ENCODE peak calls at places on chromosome 9, in nine cellular contexts. C is heart left ventricle; I is effector CD8-positive, alpha-beta T cell; T is M059J; W is hepatocyte; E is posterior vena cava; S is G401; Z is progenitor cell of endocrine pancreas; L is Kasumi-1. R is an unnamed sample.

GRCh38 chr9:36137392-36138004 is 965 bp downstream of the GLIPR2 start:
- DNase-seq in T (peak; percentile 22), C (peak; percentile 55), E (peak; percentile 84), L (no peak), W (no peak), S (peak; percentile 85), Z (no peak), I (no peak), R (peak; percentile 31)

GRCh38 chr9:68678430-68678829 is 26.6 kb upstream of the PIP5K1B start:
- DNase-seq in Z (no peak), S (peak; percentile 25), L (no peak), I (no peak), E (no peak), T (no peak), C (no peak), W (peak; percentile 66), R (no peak)

GRCh38 chr9:103789686-103790085 is 304.4 kb upstream of the SMC2 start:
- DNase-seq in E (no peak), C (no peak), Z (no peak), W (peak; percentile 10), T (peak; percentile 10), I (no peak), L (peak; percentile 50), S (no peak), R (no peak)

GRCh38 chr9:93186151-93186715 is 2.3 kb downstream of the WNK2 start:
- DNase-seq in L (no peak), E (no peak), T (no peak), S (peak; percentile 40), C (no peak), W (no peak), Z (no peak), I (no peak), R (no peak)

GRCh38 chr9:2494571-2494970 is 127.0 kb upstream of the VLDLR start:
- DNase-seq in S (no peak), Z (no peak), T (peak; percentile 77), L (no peak), W (peak; percentile 25), E (no peak), I (no peak), C (no peak), R (no peak)

GRCh38 chr9:124830593-124830992 is 22.7 kb upstream of the WDR38 start:
- DNase-seq in S (no peak), W (no peak), I (no peak), L (no peak), Z (no peak), E (no peak), C (no peak), T (no peak), R (no peak)

GRCh38 chr9:70634696-70635095 is 220.2 kb upstream of the KLF9 start:
- DNase-seq in S (peak; percentile 81), Z (no peak), C (no peak), L (no peak), W (no peak), T (no peak), I (no peak), E (no peak), R (no peak)

GRCh38 chr9:23551171-23551795 is 274.8 kb downstream of the ELAVL2 start:
- DNase-seq in Z (no peak), I (no peak), S (peak; percentile 46), L (no peak), W (no peak), E (no peak), C (no peak), T (no peak), R (no peak)

GRCh38 chr9:36132081-36132480 is 4.5 kb upstream of the GLIPR2 start:
- DNase-seq in I (no peak), Z (no peak), E (no peak), L (no peak), S (no peak), C (no peak), W (no peak), T (no peak), R (no peak)

GRCh38 chr9:6247266-6247665 is 31.7 kb downstream of the IL33 start:
- DNase-seq in T (peak; percentile 78), I (no peak), S (no peak), C (no peak), W (no peak), Z (no peak), L (no peak), E (no peak), R (no peak)

GRCh38 chr9:19416143-19416542 is 7.3 kb downstream of the ACER2 start:
- DNase-seq in S (no peak), E (no peak), T (no peak), W (no peak), Z (no peak), L (no peak), I (no peak), C (no peak), R (no peak)

GRCh38 chr9:97077465-97078295 is 38.7 kb upstream of the CTSV start:
- DNase-seq in T (no peak), L (no peak), W (no peak), E (no peak), I (no peak), Z (no peak), S (no peak), C (no peak), R (no peak)

GRCh38 chr9:134959971-134960310 is 42.2 kb upstream of the FCN1 start:
- DNase-seq in L (no peak), E (peak; percentile 56), T (no peak), Z (no peak), W (no peak), C (no peak), S (no peak), I (no peak), R (no peak)

GRCh38 chr9:121889990-121890563 is 203.0 kb downstream of the TTLL11 start:
- DNase-seq in L (no peak), Z (no peak), E (no peak), T (peak; percentile 73), C (peak; percentile 34), W (no peak), I (no peak), S (no peak), R (no peak)

GRCh38 chr9:12698986-12699385 is 5.8 kb downstream of the TYRP1 start:
- DNase-seq in W (peak; percentile 11), T (no peak), L (no peak), E (no peak), S (no peak), I (no peak), C (no peak), Z (no peak), R (no peak)

GRCh38 chr9:104921067-104921741 is 6.8 kb downstream of the ABCA1 start:
- DNase-seq in C (no peak), Z (no peak), T (no peak), S (no peak), W (no peak), E (no peak), L (no peak), I (no peak), R (no peak)

GRCh38 chr9:130997925-130998595 is 10.9 kb upstream of the LAMC3 start:
- DNase-seq in Z (peak; percentile 81), L (peak; percentile 66), W (peak; percentile 79), I (peak; percentile 9), C (peak; percentile 70), T (peak; percentile 73), S (peak; percentile 31), E (peak; percentile 89), R (peak; percentile 79)

GRCh38 chr9:81687521-81688261 is 1.7 kb downstream of the TLE1 start:
- DNase-seq in Z (peak; percentile 51), W (peak; percentile 72), I (no peak), T (peak; percentile 53), E (peak; percentile 81), C (peak; percentile 48), S (peak; percentile 37), L (no peak), R (no peak)

GRCh38 chr9:131500377-131500776 is 2.3 kb upstream of the POMT1 start:
- DNase-seq in L (no peak), I (peak; percentile 43), Z (no peak), C (no peak), W (no peak), T (peak; percentile 31), S (no peak), E (no peak), R (no peak)

GRCh38 chr9:133112361-133113026 is 8.5 kb downstream of the RALGDS start:
- DNase-seq in W (no peak), Z (no peak), L (peak; percentile 83), E (peak; percentile 93), S (no peak), T (peak; percentile 69), C (peak; percentile 72), I (no peak), R (no peak)

GRCh38 chr9:19209188-19209587 is 21.3 kb upstream of the DENND4C start:
- DNase-seq in C (no peak), T (no peak), Z (no peak), S (no peak), L (no peak), I (no peak), E (no peak), W (no peak), R (no peak)

GRCh38 chr9:130590305-130590704 is 10.9 kb downstream of the FUBP3 start:
- DNase-seq in L (no peak), W (no peak), Z (no peak), C (no peak), S (no peak), E (no peak), I (no peak), T (no peak), R (no peak)

GRCh38 chr9:121494192-121494591 is 5.5 kb downstream of the GGTA1 start:
- DNase-seq in W (no peak), I (no peak), C (no peak), E (no peak), Z (no peak), S (no peak), T (no peak), L (peak; percentile 17), R (no peak)

GRCh38 chr9:85941966-85942912 is 1.3 kb downstream of the NAA35 start:
- DNase-seq in E (no peak), W (no peak), I (no peak), T (no peak), C (no peak), L (no peak), S (no peak), Z (no peak), R (no peak)

GRCh38 chr9:37407468-37407867 is 15.0 kb upstream of the GRHPR start:
- DNase-seq in L (peak; percentile 35), E (no peak), C (no peak), S (no peak), W (no peak), Z (no peak), I (no peak), T (peak; percentile 29), R (no peak)

GRCh38 chr9:117714282-117714681 is 10.1 kb downstream of the TLR4 start:
- DNase-seq in Z (no peak), E (no peak), L (no peak), T (peak; percentile 25), S (no peak), C (no peak), I (no peak), W (peak; percentile 9), R (no peak)

GRCh38 chr9:15423328-15423985 is 781 bp downstream of the SNAPC3 start:
- DNase-seq in Z (no peak), L (peak; percentile 16), W (peak; percentile 32), E (no peak), S (no peak), C (no peak), T (peak; percentile 36), I (no peak), R (peak; percentile 2)

GRCh38 chr9:70073193-70073592 is 29.5 kb downstream of the MAMDC2 start:
- DNase-seq in S (no peak), T (peak; percentile 18), W (no peak), C (no peak), E (no peak), L (no peak), I (no peak), Z (no peak), R (no peak)

GRCh38 chr9:125486109-125486508 is 220.9 kb downstream of the MAPKAP1 start:
- DNase-seq in Z (no peak), L (no peak), I (no peak), C (no peak), E (no peak), W (no peak), T (no peak), S (no peak), R (peak; percentile 5)